ENCODE peak calls at places on chromosomes 7 and 10, in four cellular contexts. G is H1, D is K562, L is GM12878. H is an unnamed sample. For H4K20me1 and H3K4me1, the result is how much of the 10 kb centered on the place peaks cover.

GRCh38 chr10:17041626-17042520 is 87.7 kb downstream of the CUBN start:
- DNase-seq in D (no peak), G (no peak), L (no peak), H (no peak)

GRCh38 chr7:21639206-21639868 is 96.5 kb downstream of the DNAH11 start:
- DNase-seq in G (no peak), D (no peak), L (no peak), H (no peak)

GRCh38 chr10:116850058-116850611 is 836 bp downstream of the ENO4 start:
- DNase-seq in L (no peak), D (no peak), G (no peak), H (no peak)

GRCh38 chr7:47568569-47568968 is 13.3 kb downstream of the TNS3 start:
- DNase-seq in G (no peak), L (no peak), D (no peak), H (no peak)

GRCh38 chr10:60282771-60283353 is 106.8 kb downstream of the ANK3 start:
- DNase-seq in L (no peak), G (no peak), D (peak), H (no peak)

GRCh38 chr7:504221-505081 is 15.2 kb downstream of the PDGFA start:
- DNase-seq in D (no peak), G (no peak), L (no peak), H (no peak)

GRCh38 chr7:28479507-28479947 is 67.2 kb downstream of the CREB5 start:
- DNase-seq in D (no peak), L (peak), G (no peak), H (no peak)

GRCh38 chr10:132716691-132717490 is 69.1 kb downstream of the NKX6-2 start:
- DNase-seq in G (no peak), D (no peak), L (no peak), H (no peak)

GRCh38 chr7:151138541-151138910 is 29.0 kb downstream of the GBX1 start:
- DNase-seq in L (no peak), D (no peak), G (no peak), H (peak)

GRCh38 chr10:129419386-129419785 is 47.7 kb upstream of the MGMT start:
- DNase-seq in D (no peak), L (no peak), G (no peak), H (no peak)

GRCh38 chr7:22001345-22002004 is 55.8 kb upstream of the CDCA7L start:
- DNase-seq in L (peak), D (peak), G (no peak), H (peak)

GRCh38 chr7:1536768-1537630 is 6.5 kb downstream of the MAFK start:
- DNase-seq in L (no peak), G (no peak), D (peak), H (peak)

GRCh38 chr10:123270221-123270620 is 116.0 kb downstream of the BUB3 start:
- DNase-seq in L (no peak), G (no peak), D (no peak), H (no peak)

GRCh38 chr10:88499569-88500470 is 83.3 kb downstream of the RNLS start:
- DNase-seq in G (no peak), D (no peak), L (no peak), H (peak)

GRCh38 chr10:528173-529165 is 161.0 kb downstream of the DIP2C start:
- DNase-seq in G (no peak), D (no peak), L (no peak), H (no peak)
- H4K20me1 ChIP-seq in G (under half), D (under half), L (under half), H (under half)

GRCh38 chr10:95457319-95457886 is 103.8 kb downstream of the SORBS1 start:
- DNase-seq in L (no peak), D (no peak), G (no peak), H (no peak)
- H3K4me1 ChIP-seq in L (under half), D (under half), G (under half), H (under half)

GRCh38 chr7:40717242-40717641 is 582.4 kb downstream of the SUGCT start:
- DNase-seq in G (peak), D (peak), L (no peak), H (peak)
- TF ChIP-seq CREB1 in G (no peak), D (no peak), L (no peak), H (no peak)

DNA sequence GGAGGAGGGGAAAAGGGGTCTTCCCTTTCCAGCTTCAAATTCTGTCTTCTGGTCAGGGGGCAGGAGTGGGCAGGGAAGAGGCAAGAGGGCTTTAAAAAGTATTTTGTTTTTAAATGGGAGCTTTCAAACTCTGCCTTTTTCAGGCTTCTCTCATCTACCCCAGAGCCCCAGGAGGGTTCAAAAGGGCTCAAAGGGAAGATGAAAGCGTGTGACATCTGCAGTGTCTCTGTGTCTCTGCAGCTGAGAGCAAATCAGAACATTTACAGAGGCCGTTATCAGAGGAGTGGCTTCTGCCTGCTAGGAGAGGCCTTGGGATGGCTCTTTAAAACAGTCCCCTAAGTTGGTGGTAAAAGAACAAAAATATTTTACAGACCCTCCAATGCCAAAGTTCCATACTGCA is 30.3 kb downstream of the TRIM8 start:
- DNase-seq in G (no peak), L (no peak), D (peak), H (no peak)
- H4K20me1 ChIP-seq in G (under half), L (under half), D (under half), H (under half)

GRCh38 chr7:73893342-73894101 is 32.6 kb downstream of the TMEM270 start:
- DNase-seq in L (no peak), D (no peak), G (no peak), H (no peak)
- H3K4me1 ChIP-seq in L (under half), D (under half), G (under half), H (under half)

GRCh38 chr10:114724295-114724694 is 66.2 kb upstream of the ABLIM1 start:
- DNase-seq in G (no peak), D (no peak), L (no peak), H (no peak)
- TF ChIP-seq CREB1 in G (no peak), D (no peak), L (no peak), H (no peak)

GRCh38 chr7:157372300-157373232 is 35.8 kb downstream of the DNAJB6 start:
- DNase-seq in G (no peak), L (no peak), D (no peak), H (no peak)
- H4K20me1 ChIP-seq in G (under half), L (under half), D (under half), H (half or more)

H was measured in GM23338.